ENCODE peak calls at places on chromosome 12, in ten cellular contexts. Q, H, S, O, N, B, X, V, L and M are unnamed samples.

GRCh38 chr12:32789911-32790310 is 34.2 kb upstream of the YARS2 start:
- DNase-seq in Q (no peak), H (no peak), S (no peak), O (no peak), N (no peak), B (no peak), X (no peak), V (no peak), L (no peak), M (no peak)

GRCh38 chr12:115227137-115227615 is 543.2 kb upstream of the TBX3 start:
- DNase-seq in Q (no peak), H (no peak), S (no peak), O (no peak), N (no peak), B (peak), X (no peak), V (peak), L (no peak), M (peak)

GRCh38 chr12:90899456-90900182 is 55.4 kb downstream of the CCER1 start:
- DNase-seq in Q (no peak), H (no peak), S (no peak), O (no peak), N (no peak), B (peak), X (no peak), V (no peak), L (no peak), M (no peak)

GRCh38 chr12:123142948-123143752 is 7.7 kb downstream of the PITPNM2 start:
- DNase-seq in Q (no peak), H (no peak), S (peak), O (no peak), N (no peak), B (peak), X (no peak), V (no peak), L (no peak), M (peak)

GRCh38 chr12:15712823-15713663 is 76.1 kb downstream of the EPS8 start:
- DNase-seq in Q (no peak), H (no peak), S (no peak), O (no peak), N (no peak), B (no peak), X (no peak), V (peak), L (no peak), M (no peak)

GRCh38 chr12:51746416-51746815 is 102.1 kb downstream of the FIGNL2 start:
- DNase-seq in Q (no peak), H (no peak), S (no peak), O (no peak), N (no peak), B (no peak), X (no peak), V (no peak), L (no peak), M (no peak)

GRCh38 chr12:132986885-132987225 is 688 bp downstream of the ZNF26 start:
- DNase-seq in Q (peak), H (no peak), S (peak), O (no peak), N (peak), B (peak), X (no peak), V (no peak), L (no peak), M (no peak)

GRCh38 chr12:48875944-48876520 is 10.4 kb upstream of the RND1 start:
- DNase-seq in Q (peak), H (no peak), S (peak), O (no peak), N (no peak), B (no peak), X (no peak), V (no peak), L (no peak), M (no peak)

GRCh38 chr12:132414634-132415340 is 75.2 kb upstream of the FBRSL1 start:
- DNase-seq in Q (peak), H (peak), S (peak), O (peak), N (peak), B (peak), X (peak), V (peak), L (no peak), M (peak)

GRCh38 chr12:50174971-50175715 is 8.0 kb upstream of the CERS5 start:
- DNase-seq in Q (peak), H (no peak), S (peak), O (peak), N (peak), B (peak), X (no peak), V (no peak), L (no peak), M (no peak)

GRCh38 chr12:65695077-65695865 is 129.0 kb upstream of the HMGA2 start:
- DNase-seq in Q (no peak), H (no peak), S (peak), O (no peak), N (no peak), B (peak), X (no peak), V (peak), L (no peak), M (peak)

GRCh38 chr12:104750061-104750460 is 208.0 kb downstream of the SLC41A2 start:
- DNase-seq in Q (no peak), H (no peak), S (peak), O (no peak), N (no peak), B (peak), X (peak), V (no peak), L (no peak), M (peak)

GRCh38 chr12:47556631-47557030 is 149.2 kb downstream of the RPAP3 start:
- DNase-seq in Q (no peak), H (no peak), S (no peak), O (peak), N (no peak), B (no peak), X (no peak), V (no peak), L (no peak), M (no peak)

GRCh38 chr12:91951571-91951970 is 194.1 kb downstream of the BTG1 start:
- DNase-seq in Q (no peak), H (no peak), S (no peak), O (no peak), N (no peak), B (no peak), X (no peak), V (no peak), L (no peak), M (no peak)

GRCh38 chr12:114430306-114430705 is 24.4 kb upstream of the TBX5 start:
- DNase-seq in Q (no peak), H (no peak), S (no peak), O (no peak), N (no peak), B (peak), X (no peak), V (no peak), L (no peak), M (no peak)